ENCODE peak calls at places on chromosomes 1 and 21, in ten cellular contexts. G is DMS153; R is stimulated activated CD4-positive, alpha-beta T cell treated with anti-CD3 and anti-CD28 coated beads, Interleukin-1b, Interleukin-23, amount 100 ng/mL, for 4 hours; Y is activated naive CD4-positive, alpha-beta T cell treated with Interleukin-2 at 50 U/mL for 16 hours; F is effector CD4-positive, alpha-beta T cell; L is activated CD4-positive, alpha-beta T cell treated with anti-CD3 and anti-CD28 coated beads, Interleukin-2, amount 50 U/mL, for 1 hour; X is T-helper 1 cell; Q is AG04450; K is spleen; M is adipocyte. U is an unnamed sample.

GRCh38 chr1:8562222-8562621 is 244.3 kb downstream of the SLC45A1 start:
- DNase-seq in G (no peak), Y (no peak), X (no peak), R (no peak), K (no peak), L (no peak), Q (no peak), M (no peak), F (no peak), U (no peak)

GRCh38 chr1:154988053-154988954 is 5.1 kb upstream of the LENEP start:
- DNase-seq in G (no peak), R (no peak), X (no peak), Q (no peak), K (peak; percentile 64), L (no peak), Y (no peak), M (no peak), F (no peak), U (no peak)

GRCh38 chr21:41250519-41250918 is 66.1 kb upstream of the FAM3B start:
- DNase-seq in Q (no peak), R (no peak), G (no peak), M (no peak), Y (no peak), X (no peak), F (no peak), L (no peak), K (no peak), U (peak; percentile 48)

GRCh38 chr1:152836881-152837280 is 5.8 kb upstream of the LCE6A start:
- DNase-seq in X (no peak), G (no peak), Y (no peak), M (no peak), K (no peak), L (no peak), F (no peak), Q (no peak), R (no peak), U (no peak)

GRCh38 chr21:35738342-35738961 is 321.9 kb downstream of the SETD4 start:
- DNase-seq in L (no peak), G (no peak), Q (no peak), Y (no peak), F (no peak), X (no peak), R (no peak), M (no peak), K (no peak), U (no peak)

GRCh38 chr1:42282867-42283583 is 52.0 kb downstream of the FOXJ3 start:
- DNase-seq in G (no peak), K (no peak), Y (no peak), M (no peak), L (no peak), R (no peak), Q (no peak), X (no peak), F (no peak), U (no peak)

GRCh38 chr1:163173121-163173520 is 29.6 kb downstream of the RGS5 start:
- DNase-seq in M (peak; percentile 33), L (no peak), R (no peak), Y (no peak), Q (no peak), F (no peak), G (no peak), K (no peak), X (no peak), U (no peak)

GRCh38 chr1:175192111-175192629 is 406 bp downstream of the KIAA0040 start:
- DNase-seq in L (peak; percentile 13), R (no peak), X (peak; percentile 21), F (no peak), M (peak; percentile 50), Q (no peak), K (peak; percentile 82), G (peak; percentile 32), Y (peak; percentile 46), U (no peak)

GRCh38 chr1:21590116-21590905 is 78.8 kb downstream of the RAP1GAP start:
- DNase-seq in M (no peak), G (no peak), X (no peak), F (no peak), Q (no peak), K (no peak), Y (no peak), R (no peak), L (no peak), U (no peak)

GRCh38 chr21:45870421-45870820 is 111.1 kb upstream of the COL6A1 start:
- DNase-seq in K (peak; percentile 65), G (no peak), L (no peak), Q (no peak), Y (no peak), R (no peak), F (no peak), X (no peak), M (no peak), U (no peak)

GRCh38 chr1:8712413-8713229 is 104.8 kb downstream of the RERE start:
- DNase-seq in M (peak; percentile 85), R (no peak), L (no peak), Y (no peak), X (no peak), K (no peak), F (no peak), G (peak; percentile 100), Q (peak; percentile 87), U (peak; percentile 89)

GRCh38 chr1:167165948-167166702 is 54.6 kb upstream of the POU2F1 start:
- DNase-seq in F (no peak), Q (no peak), R (no peak), K (no peak), L (no peak), X (no peak), Y (no peak), M (no peak), G (no peak), U (no peak)

GRCh38 chr1:207858271-207858670 is 52.7 kb downstream of the CD34 start:
- DNase-seq in X (no peak), Y (no peak), Q (no peak), G (no peak), F (no peak), R (no peak), L (no peak), K (no peak), M (peak; percentile 66), U (peak; percentile 62)

GRCh38 chr1:93979718-93980319 is 70.6 kb upstream of the GCLM start:
- DNase-seq in R (no peak), G (peak; percentile 68), L (no peak), K (no peak), X (no peak), Q (peak; percentile 43), M (peak; percentile 67), F (no peak), Y (no peak), U (peak; percentile 98)

GRCh38 chr1:154430903-154431302 is 25.8 kb downstream of the IL6R start:
- DNase-seq in F (no peak), K (no peak), M (no peak), Q (no peak), R (no peak), L (no peak), X (no peak), G (no peak), Y (no peak), U (no peak)

GRCh38 chr1:108016451-108016920 is 51.5 kb upstream of the VAV3 start:
- DNase-seq in L (no peak), K (no peak), M (peak; percentile 34), R (no peak), X (no peak), F (no peak), Y (no peak), G (no peak), Q (no peak), U (peak; percentile 58)

GRCh38 chr21:25867041-25867440 is 132.3 kb downstream of the GABPA start:
- DNase-seq in M (no peak), G (no peak), L (no peak), Y (no peak), R (no peak), F (no peak), Q (no peak), K (no peak), X (no peak), U (no peak)